ENCODE peak calls at places on chromosome 22, in six cellular contexts. V, N, R, E, D and K are unnamed samples.
A peak's percentile ranks its signal among the peaks of the same experiment; 100 is the strongest.

GRCh38 chr22:35649026-35649553 is 844 bp downstream of the APOL6 start:
- DNase-seq in R (no peak), N (no peak), D (no peak), V (no peak), E (no peak), K (no peak)

GRCh38 chr22:32607086-32607485 is 132.5 kb downstream of the FBXO7 start:
- DNase-seq in N (no peak), E (no peak), D (no peak), V (no peak), R (no peak), K (no peak)

GRCh38 chr22:44571566-44572413 is 73.8 kb upstream of the RTL6 start:
- DNase-seq in E (no peak), V (no peak), N (no peak), R (no peak), D (no peak), K (no peak)

GRCh38 chr22:43917523-43917922 is 6.1 kb upstream of the PNPLA3 start:
- DNase-seq in R (no peak), V (no peak), D (no peak), E (no peak), N (no peak), K (no peak)

GRCh38 chr22:46824348-46824909 is 62.0 kb downstream of the TBC1D22A start:
- DNase-seq in N (no peak), V (no peak), E (no peak), R (peak; percentile 32), D (no peak), K (no peak)

GRCh38 chr22:46638601-46639431 is 18.6 kb downstream of the GRAMD4 start:
- DNase-seq in V (no peak), D (no peak), E (no peak), R (no peak), N (no peak), K (no peak)

GRCh38 chr22:32841175-32841574 is 39.7 kb downstream of the TIMP3 start:
- DNase-seq in R (no peak), E (no peak), V (no peak), D (no peak), N (no peak), K (no peak)

GRCh38 chr22:47929073-47929472 is 1166.6 kb downstream of the TBC1D22A start:
- DNase-seq in V (no peak), D (no peak), N (no peak), R (no peak), E (no peak), K (no peak)

GRCh38 chr22:35023692-35024363 is 42.1 kb upstream of the ISX start:
- DNase-seq in R (peak; percentile 90), E (peak; percentile 5), V (peak; percentile 28), D (peak; percentile 78), N (peak; percentile 41), K (peak; percentile 60)

GRCh38 chr22:43136255-43136654 is 6.9 kb downstream of the MCAT start:
- DNase-seq in N (no peak), V (no peak), E (no peak), D (peak; percentile 75), R (peak; percentile 88), K (no peak)

GRCh38 chr22:44714703-44715350 is 12.8 kb downstream of the PRR5 start:
- DNase-seq in V (no peak), N (no peak), E (no peak), D (no peak), R (no peak), K (no peak)

GRCh38 chr22:36374603-36375024 is 13.2 kb downstream of the MYH9 start:
- DNase-seq in N (peak; percentile 29), R (no peak), D (no peak), V (peak; percentile 80), E (peak; percentile 96), K (no peak)

GRCh38 chr22:19852177-19852781 is 2.4 kb downstream of the GNB1L start:
- DNase-seq in E (no peak), R (peak; percentile 23), D (no peak), N (no peak), V (no peak), K (peak; percentile 29)

GRCh38 chr22:46737976-46738641 is at the start of gene CERK:
- DNase-seq in N (peak; percentile 84), V (no peak), D (peak; percentile 91), R (peak; percentile 94), E (no peak), K (peak; percentile 81)

GRCh38 chr22:25018009-25018408 is 65.5 kb downstream of the KIAA1671 start:
- DNase-seq in R (no peak), E (no peak), V (no peak), D (no peak), N (no peak), K (no peak)

GRCh38 chr22:47309476-47309875 is 547.0 kb downstream of the TBC1D22A start:
- DNase-seq in N (no peak), D (no peak), R (no peak), V (no peak), E (no peak), K (no peak)

GRCh38 chr22:47126344-47126811 is 363.9 kb downstream of the TBC1D22A start:
- DNase-seq in E (no peak), V (no peak), N (no peak), R (no peak), D (peak; percentile 14), K (no peak)

GRCh38 chr22:39233736-39234120 is 11.1 kb downstream of the PDGFB start:
- DNase-seq in N (peak; percentile 58), R (peak; percentile 85), E (no peak), D (no peak), V (no peak), K (no peak)
- H3K27me3 ChIP-seq in N (no peaks in the 10 kb centered on the region), R (no peaks in the 10 kb centered on the region), E (no peaks in the 10 kb centered on the region), D (no peaks in the 10 kb centered on the region), V (no peaks in the 10 kb centered on the region), K (no peaks in the 10 kb centered on the region)

GRCh38 chr22:31290494-31291402 is 1.5 kb downstream of the PIK3IP1 start:
- DNase-seq in E (peak; percentile 83), R (peak; percentile 98), V (peak; percentile 61), D (peak; percentile 95), N (peak; percentile 96), K (peak; percentile 94)

GRCh38 chr22:31289335-31289734 is 3.0 kb downstream of the PIK3IP1 start:
- DNase-seq in V (no peak), D (no peak), N (no peak), E (no peak), R (no peak), K (no peak)

GRCh38 chr22:31286360-31287255 is 5.7 kb downstream of the PIK3IP1 start:
- DNase-seq in N (no peak), D (no peak), V (no peak), R (no peak), E (no peak), K (no peak)

GRCh38 chr22:31288496-31289235 is 3.6 kb downstream of the PIK3IP1 start:
- DNase-seq in R (no peak), V (no peak), E (no peak), D (no peak), N (no peak), K (peak; percentile 52)

DNA sequence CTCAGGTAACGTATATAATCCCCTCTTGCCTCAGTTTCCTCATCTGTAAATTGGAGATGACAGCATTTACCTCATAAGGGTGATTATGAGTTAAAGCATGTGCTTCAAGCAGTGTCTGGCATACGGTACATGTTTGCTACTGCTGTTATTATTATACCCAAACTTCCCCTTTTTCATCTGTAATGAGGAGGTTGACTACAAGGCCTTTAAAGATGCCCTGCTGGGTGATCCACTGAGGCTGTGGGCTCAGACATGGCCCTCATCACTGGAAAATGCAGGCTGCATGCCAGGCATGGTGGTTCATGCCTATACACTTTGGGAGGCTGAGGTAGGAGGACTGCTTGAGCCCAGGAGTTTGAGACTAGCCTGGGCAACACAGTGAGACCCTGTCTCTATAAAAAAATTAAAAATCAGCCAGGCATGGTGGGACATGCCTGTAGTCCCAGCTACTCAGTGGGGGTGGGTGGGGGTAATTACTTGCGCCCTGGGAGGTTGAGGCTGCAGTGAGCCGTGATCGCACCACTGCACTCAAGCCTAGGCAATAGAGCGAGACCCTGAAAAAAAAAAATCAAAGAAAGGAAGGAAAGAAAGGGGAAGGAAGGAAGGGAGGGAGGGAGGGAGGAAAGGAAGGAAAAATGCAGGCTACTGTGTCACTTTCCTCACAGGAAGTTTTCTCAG is 4.3 kb downstream of the PIK3IP1 start:
- DNase-seq in D (no peak), N (no peak), E (no peak), R (no peak), V (no peak), K (no peak)
- H3K4me3 ChIP-seq in D (no peak overlapping the region), N (no peak overlapping the region), E (no peak overlapping the region), R (no peak overlapping the region), V (no peak overlapping the region), K (no peak overlapping the region)

GRCh38 chr22:39662677-39663034 is 92.1 kb downstream of the CACNA1I start:
- DNase-seq in E (no peak), N (no peak), R (no peak), D (no peak), V (no peak), K (no peak)
- H3K27me3 ChIP-seq in E (peaks cover 19% of the 10 kb centered on the region), N (no peaks in the 10 kb centered on the region), R (peaks cover 34% of the 10 kb centered on the region), D (peaks cover 13% of the 10 kb centered on the region), V (no peaks in the 10 kb centered on the region), K (no peaks in the 10 kb centered on the region)

GRCh38 chr22:38270091-38270972 is 2.5 kb downstream of the TMEM184B start:
- DNase-seq in N (no peak), V (no peak), E (no peak), D (no peak), R (no peak), K (no peak)
- H3K4me3 ChIP-seq in N (peak overlapping the region; percentile 90), V (no peak overlapping the region), E (no peak overlapping the region), D (no peak overlapping the region), R (no peak overlapping the region), K (no peak overlapping the region)

GRCh38 chr22:48945621-48946458 is 881.8 kb downstream of the BRD1 start:
- DNase-seq in N (no peak), R (no peak), D (no peak), E (no peak), V (no peak), K (peak; percentile 27)
- H3K27me3 ChIP-seq in N (no peaks in the 10 kb centered on the region), R (no peaks in the 10 kb centered on the region), D (no peaks in the 10 kb centered on the region), E (no peaks in the 10 kb centered on the region), V (peaks cover 9% of the 10 kb centered on the region), K (no peaks in the 10 kb centered on the region)